ENCODE peak calls at places on chromosome 5, in five cellular contexts. J is K562, K is HCT116, Z is H1, T is GM12878. R is an unnamed sample. For H3K4me1, the result is how much of the 10 kb centered on the place peaks cover.

GRCh38 chr5:6402939-6403338 is 24.6 kb upstream of the MED10 start:
- DNase-seq in J (no peak), K (no peak), Z (no peak), T (peak), R (no peak)

GRCh38 chr5:148382961-148383360 is 797 bp upstream of the FBXO38 start:
- DNase-seq in J (no peak), K (no peak), Z (no peak), T (no peak), R (no peak)

GRCh38 chr5:4188704-4189103 is 593.1 kb downstream of the IRX1 start:
- DNase-seq in J (no peak), K (no peak), Z (no peak), T (no peak), R (no peak)

GRCh38 chr5:142222235-142222880 is 102.5 kb downstream of the SPRY4 start:
- DNase-seq in J (no peak), K (no peak), Z (no peak), T (no peak), R (no peak)

GRCh38 chr5:151642472-151643140 is 44.1 kb downstream of the SPARC start:
- DNase-seq in J (no peak), K (no peak), Z (no peak), T (no peak), R (no peak)

GRCh38 chr5:90020575-90021535 is 388.7 kb downstream of the CETN3 start:
- DNase-seq in J (no peak), K (peak), Z (no peak), T (peak), R (no peak)

GRCh38 chr5:104186100-104186499 is 623.5 kb upstream of the NUDT12 start:
- DNase-seq in J (peak), K (peak), Z (no peak), T (no peak), R (no peak)

GRCh38 chr5:138180841-138181240 is 1.9 kb downstream of the KIF20A start:
- DNase-seq in J (no peak), K (no peak), Z (no peak), T (no peak), R (no peak)

GRCh38 chr5:103466494-103466893 is 96.1 kb downstream of the NUDT12 start:
- DNase-seq in J (no peak), K (no peak), Z (no peak), T (no peak), R (no peak)

GRCh38 chr5:177465044-177465443 is 8.4 kb downstream of the DBN1 start:
- DNase-seq in J (no peak), K (no peak), Z (no peak), T (no peak), R (no peak)

GRCh38 chr5:175659546-175660248 is 1.8 kb downstream of the HRH2 start:
- DNase-seq in J (no peak), K (no peak), Z (no peak), T (no peak), R (no peak)

GRCh38 chr5:154970759-154971158 is 29.9 kb downstream of the MRPL22 start:
- DNase-seq in J (no peak), K (no peak), Z (no peak), T (no peak), R (no peak)

GRCh38 chr5:177311361-177311722 is 356 bp downstream of the MXD3 start:
- DNase-seq in J (no peak), K (no peak), Z (no peak), T (no peak), R (peak)

GRCh38 chr5:134637106-134637721 is 4.6 kb upstream of the SAR1B start:
- DNase-seq in J (no peak), K (no peak), Z (no peak), T (no peak), R (no peak)

GRCh38 chr5:127754727-127755126 is 51.5 kb downstream of the CCDC192 start:
- DNase-seq in J (no peak), K (no peak), Z (no peak), T (no peak), R (no peak)

GRCh38 chr5:56123531-56124243 is 109.4 kb downstream of the ANKRD55 start:
- DNase-seq in J (peak), K (peak), Z (peak), T (no peak), R (no peak)

GRCh38 chr5:137115152-137115551 is 384.0 kb downstream of the SPOCK1 start:
- DNase-seq in J (no peak), K (no peak), Z (no peak), T (no peak), R (no peak)

GRCh38 chr5:33049845-33050244 is 338.7 kb downstream of the NPR3 start:
- DNase-seq in J (no peak), K (peak), Z (no peak), T (no peak), R (peak)

GRCh38 chr5:111733571-111733970 is 23.4 kb downstream of the NREP start:
- DNase-seq in J (no peak), K (no peak), Z (no peak), T (no peak), R (no peak)

GRCh38 chr5:171601266-171601881 is 181.9 kb downstream of the FGF18 start:
- DNase-seq in J (no peak), K (no peak), Z (no peak), T (no peak), R (no peak)

GRCh38 chr5:8864053-8864452 is 681.8 kb downstream of the SEMA5A start:
- DNase-seq in J (peak), K (no peak), Z (peak), T (no peak), R (no peak)

GRCh38 chr5:174723979-174724483 is 351 bp upstream of the MSX2 start:
- DNase-seq in J (no peak), K (peak), Z (no peak), T (no peak), R (peak)

GRCh38 chr5:67404261-67405100 is 207.9 kb upstream of the CD180 start:
- DNase-seq in J (no peak), K (no peak), Z (no peak), T (no peak), R (no peak)

GRCh38 chr5:83741571-83741970 is 20.9 kb upstream of the HAPLN1 start:
- DNase-seq in J (no peak), K (no peak), Z (no peak), T (no peak), R (no peak)

GRCh38 chr5:145847499-145848497 is 12.7 kb upstream of the PRELID2 start:
- DNase-seq in J (peak), K (peak), Z (no peak), T (no peak), R (no peak)

GRCh38 chr5:58938568-58939424 is 355.9 kb downstream of the RAB3C start:
- DNase-seq in J (no peak), K (no peak), Z (no peak), T (no peak), R (no peak)

GRCh38 chr5:72721844-72722243 is 94.6 kb upstream of the TNPO1 start:
- DNase-seq in J (no peak), K (no peak), Z (no peak), T (no peak), R (peak)

GRCh38 chr5:157516626-157517325 is 56.8 kb downstream of the NIPAL4 start:
- DNase-seq in J (no peak), K (no peak), Z (no peak), T (no peak), R (no peak)

GRCh38 chr5:142323480-142324376 is 1.1 kb downstream of the SPRY4 start:
- DNase-seq in J (peak), K (no peak), Z (no peak), T (no peak), R (peak)

GRCh38 chr5:40276426-40277102 is 403.2 kb upstream of the PTGER4 start:
- DNase-seq in J (no peak), K (no peak), Z (no peak), T (no peak), R (no peak)

GRCh38 chr5:108141676-108142075 is 240.2 kb downstream of the FBXL17 start:
- DNase-seq in J (no peak), K (no peak), Z (no peak), T (no peak), R (no peak)

GRCh38 chr5:119470105-119470763 is 17.9 kb downstream of the HSD17B4 start:
- DNase-seq in J (no peak), K (no peak), Z (no peak), T (peak), R (no peak)

GRCh38 chr5:171128136-171128535 is 180.9 kb upstream of the TLX3 start:
- DNase-seq in J (no peak), K (no peak), Z (no peak), T (no peak), R (no peak)

GRCh38 chr5:61582887-61583286 is 250.8 kb downstream of the ZSWIM6 start:
- DNase-seq in J (no peak), K (no peak), Z (no peak), T (no peak), R (no peak)
- TF ChIP-seq YY1 in J (no peak), K (no peak), Z (no peak), T (no peak), R (no peak)

GRCh38 chr5:14414615-14415515 is 166.7 kb upstream of the OTULINL start:
- DNase-seq in J (no peak), K (no peak), Z (no peak), T (peak), R (no peak)
- H3K4me1 ChIP-seq in J (under half), K (under half), Z (under half), T (under half), R (half or more)

GRCh38 chr5:123735384-123735783 is 223.4 kb downstream of the CSNK1G3 start:
- DNase-seq in J (no peak), K (no peak), Z (no peak), T (no peak), R (no peak)
- TF ChIP-seq YY1 in J (no peak), K (no peak), Z (no peak), T (no peak), R (no peak)

DNA sequence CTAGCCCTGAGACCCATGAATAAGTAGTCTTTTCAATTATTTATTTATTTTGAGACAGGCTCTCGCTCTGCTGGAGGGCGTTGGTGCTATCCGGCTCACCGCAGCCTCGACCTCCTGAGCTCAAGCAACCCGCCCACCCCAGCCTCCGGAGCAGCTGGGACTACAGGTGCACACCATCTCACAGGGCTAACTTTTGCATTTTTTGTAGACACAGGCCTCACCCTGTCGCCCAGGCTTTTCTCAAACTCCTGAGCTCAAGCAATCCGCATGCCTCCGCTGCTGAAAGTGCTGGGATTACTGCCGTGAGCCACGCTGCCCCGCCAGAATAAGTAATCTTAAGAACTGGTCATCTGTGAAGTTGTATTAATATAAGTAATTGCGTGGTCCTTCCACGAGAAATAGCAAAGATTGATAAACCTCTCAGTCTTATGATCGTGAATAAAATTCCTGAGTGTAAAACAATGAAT is 1.6 kb downstream of the ANXA2R start:
- DNase-seq in J (peak), K (no peak), Z (no peak), T (no peak), R (no peak)
- H3K4me1 ChIP-seq in J (under half), K (under half), Z (under half), T (under half), R (under half)

R was measured in SK-N-SH.